ENCODE peak calls at places on chromosomes 12 and 14, in eight cellular contexts. Z is CD8-positive, alpha-beta T cell; V is left lung; K is AG09319; L is upper lobe of left lung; Q is esophagus squamous epithelium; N is HFF-Myc; B is sigmoid colon. P is an unnamed sample.

GRCh38 chr14:73058224-73058922 is at the start of gene RBM25:
- DNase-seq in Z (peak; percentile 92), V (peak; percentile 96), K (peak; percentile 97), L (peak; percentile 99), Q (peak; percentile 91), N (peak; percentile 98), B (peak; percentile 98), P (peak; percentile 92)

GRCh38 chr12:18998343-18999270 is 130.9 kb upstream of the PLEKHA5 start:
- DNase-seq in Z (no peak), V (peak; percentile 33), K (peak; percentile 52), L (no peak), Q (no peak), N (peak; percentile 43), B (no peak), P (no peak)

GRCh38 chr14:90487462-90487861 is 90.6 kb downstream of the CALM1 start:
- DNase-seq in Z (no peak), V (no peak), K (no peak), L (no peak), Q (no peak), N (no peak), B (no peak), P (no peak)

GRCh38 chr12:72072613-72073212 is 134.1 kb downstream of the TPH2 start:
- DNase-seq in Z (no peak), V (no peak), K (no peak), L (no peak), Q (no peak), N (no peak), B (no peak), P (no peak)

GRCh38 chr12:6938353-6939186 is 5.0 kb upstream of the RNU7-1 start:
- DNase-seq in Z (no peak), V (peak; percentile 37), K (no peak), L (peak; percentile 86), Q (no peak), N (no peak), B (no peak), P (no peak)

GRCh38 chr12:32754101-32754500 is 1.6 kb downstream of the YARS2 start:
- DNase-seq in Z (no peak), V (no peak), K (no peak), L (no peak), Q (no peak), N (no peak), B (no peak), P (no peak)

GRCh38 chr12:46442239-46442638 is 69.7 kb upstream of the SLC38A2 start:
- DNase-seq in Z (no peak), V (no peak), K (no peak), L (no peak), Q (no peak), N (no peak), B (no peak), P (no peak)

GRCh38 chr12:67811437-67812361 is 163.2 kb downstream of the DYRK2 start:
- DNase-seq in Z (no peak), V (no peak), K (no peak), L (no peak), Q (no peak), N (no peak), B (no peak), P (no peak)

GRCh38 chr14:32055175-32055574 is 21.9 kb upstream of the ARHGAP5 start:
- DNase-seq in Z (no peak), V (no peak), K (no peak), L (no peak), Q (no peak), N (no peak), B (no peak), P (no peak)

GRCh38 chr14:72291908-72292688 is 359.9 kb downstream of the RGS6 start:
- DNase-seq in Z (no peak), V (no peak), K (no peak), L (no peak), Q (no peak), N (peak; percentile 1), B (no peak), P (no peak)

GRCh38 chr14:95515523-95516517 is 630 bp downstream of the SYNE3 start:
- DNase-seq in Z (peak; percentile 76), V (peak; percentile 80), K (no peak), L (peak; percentile 94), Q (no peak), N (no peak), B (peak; percentile 82), P (no peak)

GRCh38 chr12:120404271-120404670 is 33.6 kb upstream of the COX6A1 start:
- DNase-seq in Z (no peak), V (no peak), K (no peak), L (no peak), Q (no peak), N (peak; percentile 21), B (no peak), P (no peak)

GRCh38 chr14:105315941-105316562 is 1.5 kb downstream of the PACS2 start:
- DNase-seq in Z (no peak), V (peak; percentile 34), K (no peak), L (no peak), Q (no peak), N (no peak), B (no peak), P (peak; percentile 13)

GRCh38 chr12:67077617-67078016 is 191.5 kb upstream of the CAND1 start:
- DNase-seq in Z (no peak), V (no peak), K (no peak), L (no peak), Q (no peak), N (no peak), B (no peak), P (no peak)

GRCh38 chr12:113128802-113129663 is 6.5 kb downstream of the RASAL1 start:
- DNase-seq in Z (no peak), V (no peak), K (no peak), L (no peak), Q (no peak), N (no peak), B (no peak), P (no peak)

GRCh38 chr12:121892673-121893561 is 4.3 kb downstream of the PSMD9 start:
- DNase-seq in Z (no peak), V (no peak), K (no peak), L (no peak), Q (no peak), N (no peak), B (no peak), P (no peak)

GRCh38 chr12:108826115-108826806 is 31.1 kb downstream of the SSH1 start:
- DNase-seq in Z (no peak), V (peak; percentile 73), K (peak; percentile 92), L (no peak), Q (no peak), N (no peak), B (peak; percentile 88), P (no peak)

GRCh38 chr14:94543450-94544123 is 17.7 kb upstream of the SERPINA4 start:
- DNase-seq in Z (no peak), V (no peak), K (no peak), L (no peak), Q (no peak), N (no peak), B (no peak), P (no peak)

GRCh38 chr12:110849748-110850403 is 3.1 kb downstream of the CCDC63 start:
- DNase-seq in Z (no peak), V (no peak), K (no peak), L (no peak), Q (no peak), N (no peak), B (no peak), P (no peak)

GRCh38 chr12:95054206-95054605 is 19.2 kb downstream of the NR2C1 start:
- DNase-seq in Z (no peak), V (no peak), K (no peak), L (no peak), Q (no peak), N (no peak), B (no peak), P (no peak)

GRCh38 chr12:94143444-94143843 is 4.9 kb upstream of the PLXNC1 start:
- DNase-seq in Z (no peak), V (no peak), K (no peak), L (peak; percentile 23), Q (no peak), N (no peak), B (no peak), P (no peak)

GRCh38 chr12:25903603-25904245 is 54.8 kb upstream of the RASSF8 start:
- DNase-seq in Z (no peak), V (no peak), K (no peak), L (no peak), Q (no peak), N (no peak), B (no peak), P (no peak)

GRCh38 chr14:57182760-57183503 is 85.8 kb downstream of the EXOC5 start:
- DNase-seq in Z (no peak), V (no peak), K (no peak), L (no peak), Q (no peak), N (no peak), B (no peak), P (no peak)

GRCh38 chr14:68140801-68141200 is 321.2 kb downstream of the RAD51B start:
- DNase-seq in Z (no peak), V (no peak), K (no peak), L (no peak), Q (no peak), N (no peak), B (no peak), P (no peak)

GRCh38 chr14:65044596-65044959 is 57.7 kb downstream of the MAX start:
- DNase-seq in Z (no peak), V (peak; percentile 74), K (no peak), L (no peak), Q (no peak), N (no peak), B (no peak), P (no peak)

GRCh38 chr14:85276829-85277228 is 253.1 kb upstream of the FLRT2 start:
- DNase-seq in Z (no peak), V (no peak), K (no peak), L (no peak), Q (no peak), N (no peak), B (no peak), P (no peak)
- TF ChIP-seq CTCF in Z (no peak), V (no peak), K (no peak), L (no peak), Q (no peak), N (no peak), B (no peak), P (no peak)

DNA sequence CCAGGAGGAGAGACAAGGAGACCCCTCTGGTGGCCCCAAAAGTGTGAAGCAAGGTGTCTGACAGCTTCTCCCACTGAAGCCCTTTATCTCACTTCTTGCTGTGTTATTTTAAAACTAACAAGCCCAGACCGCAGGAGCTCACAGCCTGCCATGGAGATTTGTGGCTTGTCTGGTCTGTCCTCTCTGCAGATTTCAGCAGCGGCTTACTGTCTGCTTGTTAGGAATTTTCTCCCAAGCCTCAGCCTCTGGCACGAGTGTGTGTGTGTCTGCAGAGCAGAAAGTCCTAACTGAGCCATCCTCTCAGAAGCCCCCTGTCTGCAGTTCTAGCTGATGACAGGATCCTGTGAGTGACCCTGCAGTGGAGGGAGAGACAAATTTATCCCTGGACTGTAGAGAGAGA is 87.9 kb upstream of the HSPB8 start:
- DNase-seq in Z (no peak), V (no peak), K (no peak), L (no peak), Q (no peak), N (no peak), B (no peak), P (no peak)
- TF ChIP-seq CTCF in Z (no peak), V (no peak), K (no peak), L (no peak), Q (no peak), N (no peak), B (no peak), P (no peak)

GRCh38 chr12:39503445-39503844 is 60.5 kb upstream of the KIF21A start:
- DNase-seq in Z (no peak), V (no peak), K (no peak), L (no peak), Q (no peak), N (no peak), B (no peak), P (no peak)
- TF ChIP-seq CTCF in Z (no peak), V (no peak), K (no peak), L (no peak), Q (peak; percentile 27), N (no peak), B (no peak), P (no peak)

GRCh38 chr14:75459099-75459741 is 31.4 kb downstream of the JDP2 start:
- DNase-seq in Z (no peak), V (no peak), K (no peak), L (no peak), Q (no peak), N (no peak), B (peak; percentile 70), P (no peak)
- TF ChIP-seq CTCF in Z (no peak), V (no peak), K (no peak), L (peak; percentile 11), Q (no peak), N (no peak), B (no peak), P (no peak)